ENCODE peak calls at places on chromosomes 7 and 10, in six cellular contexts. P is sigmoid colon, T is GM12865, B is Calu3, Z is RWPE2, F is tibial nerve. K is an unnamed sample.

GRCh38 chr10:96448021-96448457 is 65.7 kb downstream of the TLL2 start:
- DNase-seq in P (peak; percentile 74), T (peak; percentile 72), B (no peak), Z (no peak), F (peak; percentile 57), K (no peak)

GRCh38 chr10:33569693-33570092 is 235.2 kb upstream of the NRP1 start:
- DNase-seq in P (no peak), T (no peak), B (no peak), Z (no peak), F (no peak), K (no peak)

GRCh38 chr7:1526271-1526754 is 4.2 kb upstream of the MAFK start:
- DNase-seq in P (no peak), T (no peak), B (no peak), Z (no peak), F (no peak), K (no peak)

GRCh38 chr10:78065616-78066410 is 32.1 kb downstream of the RPS24 start:
- DNase-seq in P (no peak), T (no peak), B (peak; percentile 32), Z (no peak), F (no peak), K (no peak)

GRCh38 chr7:78852951-78853350 is 600.5 kb downstream of the MAGI2 start:
- DNase-seq in P (no peak), T (no peak), B (no peak), Z (no peak), F (no peak), K (no peak)

GRCh38 chr7:82444220-82445049 is 858 bp upstream of the CACNA2D1 start:
- DNase-seq in P (no peak), T (peak; percentile 9), B (peak; percentile 51), Z (no peak), F (no peak), K (no peak)

GRCh38 chr10:8998751-8999150 is 944.3 kb downstream of the GATA3 start:
- DNase-seq in P (no peak), T (no peak), B (no peak), Z (no peak), F (no peak), K (no peak)

GRCh38 chr7:127997226-127997922 is 33.9 kb downstream of the LRRC4 start:
- DNase-seq in P (no peak), T (no peak), B (no peak), Z (no peak), F (no peak), K (no peak)

GRCh38 chr7:65238785-65239184 is 134.9 kb upstream of the ZNF92 start:
- DNase-seq in P (no peak), T (no peak), B (no peak), Z (no peak), F (no peak), K (no peak)

GRCh38 chr10:84063440-84063839 is 75.9 kb upstream of the GHITM start:
- DNase-seq in P (no peak), T (no peak), B (no peak), Z (no peak), F (no peak), K (no peak)

GRCh38 chr7:103637080-103637479 is 191.1 kb upstream of the SLC26A5 start:
- DNase-seq in P (no peak), T (no peak), B (no peak), Z (no peak), F (no peak), K (peak; percentile 95)

GRCh38 chr10:5948999-5949759 is 28.2 kb downstream of the IL15RA start:
- DNase-seq in P (peak; percentile 81), T (peak; percentile 55), B (peak; percentile 63), Z (no peak), F (no peak), K (no peak)

GRCh38 chr7:8295638-8296361 is 33.8 kb upstream of the ICA1 start:
- DNase-seq in P (no peak), T (peak; percentile 89), B (peak; percentile 69), Z (no peak), F (no peak), K (peak; percentile 65)

GRCh38 chr10:34492081-34492480 is 323.0 kb downstream of the PARD3 start:
- DNase-seq in P (no peak), T (no peak), B (no peak), Z (peak; percentile 76), F (no peak), K (no peak)

GRCh38 chr7:75798770-75799169 is 14.8 kb downstream of the CCL24 start:
- DNase-seq in P (no peak), T (peak; percentile 17), B (no peak), Z (no peak), F (no peak), K (no peak)

DNA sequence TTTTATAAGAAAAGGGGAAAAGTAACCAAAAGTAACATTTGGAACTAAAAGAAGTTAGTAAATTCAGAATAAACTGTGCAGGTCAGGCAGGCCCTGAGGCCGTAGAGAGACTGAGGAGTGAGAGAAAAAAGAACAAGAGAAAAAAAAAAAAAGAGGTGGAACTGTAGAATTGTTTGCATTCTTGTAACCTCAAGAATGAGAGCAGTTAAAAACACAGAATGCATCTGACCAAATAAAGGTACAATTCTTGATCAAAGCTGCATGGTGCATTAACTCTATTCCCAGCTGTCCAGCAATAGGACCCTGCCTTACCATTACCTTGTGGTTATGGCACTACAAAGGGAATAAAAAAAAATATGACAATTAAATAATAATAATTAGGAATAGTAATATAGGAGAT is 170.1 kb upstream of the SEMA3A start:
- DNase-seq in P (no peak), T (no peak), B (no peak), Z (no peak), F (no peak), K (no peak)
- TF ChIP-seq CTCF in P (no peak), T (no peak), B (no peak), Z (no peak), F (no peak), K (no peak)

GRCh38 chr10:118564652-118565051 is 30.8 kb downstream of the PRLHR start:
- DNase-seq in P (no peak), T (no peak), B (no peak), Z (no peak), F (no peak), K (no peak)
- TF ChIP-seq CTCF in P (no peak), T (no peak), B (no peak), Z (peak; percentile 53), F (no peak), K (no peak)

GRCh38 chr10:113735913-113736312 is 15.6 kb upstream of the PLEKHS1 start:
- DNase-seq in P (no peak), T (peak; percentile 24), B (peak; percentile 27), Z (no peak), F (no peak), K (no peak)
- TF ChIP-seq CTCF in P (no peak), T (no peak), B (no peak), Z (no peak), F (no peak), K (no peak)

DNA sequence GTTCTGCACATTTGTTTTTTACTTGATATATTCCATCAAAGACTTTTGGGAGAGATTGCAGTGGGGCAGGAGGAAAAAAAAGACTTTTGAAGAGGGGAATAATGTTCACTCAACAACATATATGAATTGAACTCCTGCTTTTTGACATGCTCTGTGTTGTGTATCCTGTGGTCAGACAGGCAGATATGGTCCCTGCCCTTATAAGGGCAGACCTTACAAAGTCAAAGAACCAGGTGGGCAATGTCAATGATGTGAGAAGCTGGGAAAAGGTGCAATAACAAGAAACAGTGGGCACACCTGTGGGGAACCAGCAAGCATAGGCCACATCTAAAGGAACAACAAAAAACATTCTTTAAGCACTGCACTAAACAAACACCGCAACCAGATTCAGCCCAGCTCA is 8.2 kb downstream of the AIFM2 start:
- DNase-seq in P (no peak), T (no peak), B (no peak), Z (no peak), F (no peak), K (no peak)
- TF ChIP-seq CTCF in P (no peak), T (no peak), B (no peak), Z (no peak), F (no peak), K (no peak)

GRCh38 chr10:14244147-14244546 is 86.6 kb downstream of the FRMD4A start:
- DNase-seq in P (no peak), T (no peak), B (peak; percentile 18), Z (no peak), F (no peak), K (no peak)
- TF ChIP-seq CTCF in P (no peak), T (no peak), B (peak; percentile 21), Z (no peak), F (no peak), K (no peak)

GRCh38 chr10:43292745-43293676 is 26.1 kb upstream of the RASGEF1A start:
- DNase-seq in P (peak; percentile 70), T (peak; percentile 53), B (peak; percentile 61), Z (no peak), F (peak; percentile 25), K (no peak)
- TF ChIP-seq CTCF in P (peak; percentile 73), T (peak; percentile 66), B (peak; percentile 65), Z (peak; percentile 78), F (peak; percentile 85), K (peak; percentile 82)

GRCh38 chr7:156059374-156059773 is 247.1 kb upstream of the SHH start:
- DNase-seq in P (no peak), T (no peak), B (no peak), Z (no peak), F (no peak), K (no peak)

GRCh38 chr7:156058248-156058647 is 246.0 kb upstream of the SHH start:
- DNase-seq in P (no peak), T (no peak), B (no peak), Z (no peak), F (no peak), K (no peak)

GRCh38 chr7:156056548-156056947 is 244.3 kb upstream of the SHH start:
- DNase-seq in P (peak; percentile 35), T (no peak), B (no peak), Z (no peak), F (no peak), K (no peak)

GRCh38 chr7:156051884-156052283 is 239.6 kb upstream of the SHH start:
- DNase-seq in P (no peak), T (no peak), B (no peak), Z (no peak), F (no peak), K (no peak)

GRCh38 chr7:156055206-156055822 is 243.1 kb upstream of the SHH start:
- DNase-seq in P (no peak), T (no peak), B (no peak), Z (no peak), F (no peak), K (no peak)
- TF ChIP-seq CTCF in P (no peak), T (no peak), B (no peak), Z (no peak), F (no peak), K (no peak)